ENCODE peak calls at places on chromosomes 11 and 22, in four cellular contexts. B, I, H and R are unnamed samples.

GRCh38 chr11:2575611-2576051 is 124.2 kb downstream of the KCNQ1OT1 start:
- DNase-seq in H (no peak), I (no peak), B (no peak), R (no peak)

GRCh38 chr22:47240116-47240515 is 477.7 kb downstream of the TBC1D22A start:
- DNase-seq in I (no peak), H (no peak), B (no peak), R (no peak)

GRCh38 chr11:95498731-95499396 is 267.9 kb upstream of the SESN3 start:
- DNase-seq in B (no peak), H (peak), I (no peak), R (no peak)

GRCh38 chr11:774873-775592 is 2.3 kb downstream of the GATD1 start:
- DNase-seq in B (no peak), H (no peak), I (no peak), R (no peak)

GRCh38 chr22:37311761-37312312 is 29.5 kb downstream of the CYTH4 start:
- DNase-seq in H (no peak), B (no peak), I (no peak), R (no peak)

GRCh38 chr11:71373791-71374454 is 74.3 kb downstream of the DHCR7 start:
- DNase-seq in H (no peak), I (no peak), B (peak), R (no peak)

GRCh38 chr11:117218133-117218915 is 13.5 kb downstream of the PCSK7 start:
- DNase-seq in H (no peak), I (no peak), B (no peak), R (no peak)

GRCh38 chr22:19289475-19290161 is 1.9 kb downstream of the CLTCL1 start:
- DNase-seq in I (peak), B (no peak), H (no peak), R (no peak)

GRCh38 chr11:124961972-124962609 is 8.1 kb downstream of the CCDC15 start:
- DNase-seq in H (no peak), B (peak), I (peak), R (peak)

GRCh38 chr11:82937554-82937953 is 36.0 kb downstream of the DDIAS start:
- DNase-seq in B (no peak), H (no peak), I (no peak), R (no peak)

GRCh38 chr11:115215694-115216615 is 288.3 kb downstream of the CADM1 start:
- DNase-seq in H (no peak), I (no peak), B (no peak), R (no peak)

GRCh38 chr22:36865346-36865745 is 4.5 kb downstream of the NCF4 start:
- DNase-seq in B (no peak), H (no peak), I (no peak), R (no peak)

GRCh38 chr11:130457909-130458729 is 9.7 kb downstream of the ADAMTS15 start:
- DNase-seq in I (no peak), H (no peak), B (no peak), R (no peak)

GRCh38 chr11:12017243-12017678 is 8.8 kb upstream of the DKK3 start:
- DNase-seq in H (no peak), I (no peak), B (no peak), R (no peak)

GRCh38 chr11:34680918-34681554 is 60.1 kb downstream of the EHF start:
- DNase-seq in H (peak), I (no peak), B (no peak), R (no peak)

GRCh38 chr11:119373059-119373875 is 8.2 kb downstream of the USP2 start:
- DNase-seq in B (no peak), H (no peak), I (no peak), R (no peak)

GRCh38 chr11:94845622-94846021 is 77.5 kb downstream of the AMOTL1 start:
- DNase-seq in H (no peak), I (no peak), B (no peak), R (no peak)

GRCh38 chr22:40684728-40685127 is 5.4 kb downstream of the MCHR1 start:
- DNase-seq in H (peak), I (no peak), B (no peak), R (no peak)

GRCh38 chr11:27904358-27905055 is 203.4 kb downstream of the KIF18A start:
- DNase-seq in I (no peak), H (no peak), B (no peak), R (no peak)

GRCh38 chr11:13772223-13773046 is 104.0 kb downstream of the FAR1 start:
- DNase-seq in H (peak), B (peak), I (peak), R (no peak)

GRCh38 chr22:46045459-46046298 is 68.7 kb upstream of the WNT7B start:
- DNase-seq in B (no peak), I (no peak), H (no peak), R (no peak)

DNA sequence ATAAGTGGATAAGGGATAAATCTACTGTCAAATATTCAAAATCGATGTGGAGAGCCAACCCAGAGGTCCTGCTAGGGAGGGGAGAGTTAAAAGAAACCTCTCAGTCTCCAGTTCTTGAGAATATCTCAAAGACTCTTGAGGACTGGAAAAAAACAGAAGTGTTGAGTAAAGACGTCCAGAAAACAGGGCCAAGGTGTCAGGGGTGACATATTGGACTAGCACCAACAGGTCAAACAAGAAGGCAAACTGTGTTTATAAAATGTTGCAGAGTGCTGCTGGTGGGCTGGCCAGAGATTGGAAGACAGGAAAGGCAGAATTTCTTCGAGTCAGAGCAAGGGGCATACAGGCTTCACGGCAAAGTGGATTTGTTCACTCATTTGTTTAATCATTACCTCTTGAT is 33.8 kb upstream of the SMPD1 start:
- DNase-seq in I (no peak), B (no peak), H (no peak), R (no peak)
- TF ChIP-seq POLR2A in I (no peak), B (no peak), H (no peak), R (no peak)

DNA sequence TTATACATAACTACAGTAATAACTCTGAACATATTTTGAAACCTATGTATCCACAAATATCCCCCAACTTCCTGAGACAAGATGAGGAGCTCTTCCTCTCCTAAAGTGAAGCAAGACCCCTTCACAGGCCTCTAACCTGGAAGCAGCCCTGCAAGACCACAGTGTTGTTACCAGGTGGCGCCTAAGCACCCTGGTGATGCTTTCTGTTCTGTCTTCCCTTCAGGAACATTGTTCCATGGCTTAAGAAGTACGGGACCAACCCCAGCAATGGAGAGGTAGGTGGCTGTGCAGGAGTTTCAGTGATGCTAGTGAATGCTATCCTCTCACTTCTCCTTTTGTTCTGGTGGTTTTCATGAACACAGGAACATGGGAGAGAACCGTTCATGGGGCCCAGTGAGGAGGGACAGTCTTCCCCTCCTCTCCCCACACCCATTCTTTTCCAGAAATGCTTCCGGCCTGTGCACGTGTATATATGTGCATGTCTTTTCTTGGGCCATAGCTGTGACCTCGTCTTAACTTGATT is 6.4 kb downstream of the PPIL2 start:
- DNase-seq in B (no peak), H (no peak), I (no peak), R (no peak)
- TF ChIP-seq TAF1 in B (no peak), H (no peak), I (no peak), R (no peak)

GRCh38 chr22:38317237-38317994 is at the start of gene CSNK1E:
- DNase-seq in B (no peak), H (no peak), I (peak), R (peak)

GRCh38 chr22:38317995-38318715 is 922 bp upstream of the CSNK1E start:
- DNase-seq in I (peak), H (no peak), B (no peak), R (no peak)

GRCh38 chr22:38315801-38316339 is 1.4 kb downstream of the CSNK1E start:
- DNase-seq in I (no peak), B (no peak), H (no peak), R (no peak)

GRCh38 chr22:38314992-38315800 is 2.0 kb downstream of the CSNK1E start:
- DNase-seq in B (no peak), I (no peak), H (no peak), R (no peak)

GRCh38 chr22:38316340-38317236 is 645 bp downstream of the CSNK1E start:
- DNase-seq in B (no peak), H (no peak), I (peak), R (peak)
- TF ChIP-seq POLR2A in B (peak), H (peak), I (no peak), R (no peak)

GRCh38 chr11:22786475-22786874 is 43.1 kb downstream of the SVIP start:
- DNase-seq in H (no peak), I (no peak), B (peak), R (no peak)

GRCh38 chr11:22787565-22788162 is 41.9 kb downstream of the SVIP start:
- DNase-seq in B (no peak), H (no peak), I (peak), R (no peak)

GRCh38 chr11:22792497-22792896 is 37.1 kb downstream of the SVIP start:
- DNase-seq in B (no peak), H (no peak), I (peak), R (no peak)

GRCh38 chr11:22785251-22785650 is 44.4 kb downstream of the SVIP start:
- DNase-seq in H (no peak), I (no peak), B (no peak), R (no peak)

DNA sequence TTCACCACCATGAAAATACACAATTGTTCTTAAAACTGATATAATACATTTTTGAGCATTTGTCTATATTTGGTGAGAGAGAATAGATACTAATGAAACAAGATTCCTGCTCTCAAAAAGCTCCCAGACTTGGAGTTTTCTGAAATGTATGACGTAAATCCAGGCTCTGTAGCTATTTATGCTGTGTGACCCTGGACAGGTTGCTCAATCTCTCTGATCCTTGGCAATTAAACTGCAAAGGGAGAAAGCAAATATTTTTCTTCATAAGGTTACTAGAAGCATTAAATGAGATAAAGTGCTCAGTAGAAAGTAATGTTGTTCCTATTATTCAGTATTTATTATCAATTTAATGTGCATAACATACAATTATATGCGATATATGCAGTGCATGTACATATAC is 42.5 kb downstream of the SVIP start:
- DNase-seq in H (no peak), I (no peak), B (no peak), R (no peak)
- TF ChIP-seq TAF1 in H (no peak), I (no peak), B (no peak), R (no peak)

DNA sequence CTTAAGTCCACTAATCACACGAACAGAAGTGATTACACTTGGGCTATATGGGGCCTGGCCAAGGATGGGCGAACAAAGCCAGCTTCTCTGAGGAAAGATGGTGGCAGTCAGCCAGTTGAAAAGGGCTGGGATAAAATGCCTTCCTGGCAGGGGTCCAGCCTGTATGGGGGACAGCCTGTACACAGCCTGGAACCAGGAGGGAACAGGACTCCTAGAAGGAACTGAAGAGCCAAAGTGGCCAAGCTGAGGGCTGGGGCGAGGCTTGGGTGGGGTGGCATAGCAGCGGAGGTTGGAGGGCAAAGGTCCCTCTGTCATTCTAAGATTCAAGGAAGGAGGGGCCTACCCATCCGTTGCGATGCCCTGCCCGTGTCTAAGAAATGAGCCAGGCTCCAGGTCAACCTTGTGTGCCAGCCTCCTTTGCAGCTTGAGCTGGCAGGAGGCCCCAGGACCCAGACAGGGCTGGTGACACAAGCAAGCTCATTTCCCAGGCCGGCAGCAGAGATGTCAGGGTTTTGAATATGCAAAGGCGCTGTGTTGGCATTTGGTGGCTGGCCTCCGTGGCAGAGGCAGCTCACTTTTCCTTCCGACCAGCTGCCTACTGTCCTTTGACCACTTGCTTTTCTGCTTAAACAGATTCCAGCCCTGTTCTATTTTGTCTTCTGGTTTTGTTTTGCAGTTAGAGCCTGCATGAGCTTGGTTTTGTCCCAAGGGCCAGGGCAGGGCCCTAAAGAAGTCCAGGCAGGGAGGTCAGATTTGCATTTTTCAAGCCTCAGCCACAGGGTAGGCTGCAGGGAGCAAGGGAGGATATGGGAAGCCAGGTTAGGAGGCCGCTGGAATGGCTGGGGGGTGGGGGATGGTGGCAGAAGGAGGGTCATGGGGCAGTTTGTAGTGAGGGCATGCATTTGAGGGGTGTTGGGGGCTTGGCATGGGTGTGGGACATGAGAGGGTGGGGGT is 22.8 kb downstream of the FADD start:
- DNase-seq in H (no peak), I (no peak), B (no peak), R (no peak)
- TF ChIP-seq POLR2A in H (no peak), I (no peak), B (no peak), R (no peak)

GRCh38 chr11:128690746-128691091 is 3.2 kb upstream of the FLI1 start:
- DNase-seq in B (no peak), H (no peak), I (no peak), R (no peak)

GRCh38 chr11:128694618-128695481 is 978 bp downstream of the FLI1 start:
- DNase-seq in I (no peak), H (no peak), B (no peak), R (peak)

GRCh38 chr11:128695539-128696221 is 1.8 kb downstream of the FLI1 start:
- DNase-seq in B (no peak), H (no peak), I (no peak), R (no peak)

GRCh38 chr11:128691802-128692749 is 1.8 kb upstream of the FLI1 start:
- DNase-seq in H (no peak), B (no peak), I (no peak), R (peak)

DNA sequence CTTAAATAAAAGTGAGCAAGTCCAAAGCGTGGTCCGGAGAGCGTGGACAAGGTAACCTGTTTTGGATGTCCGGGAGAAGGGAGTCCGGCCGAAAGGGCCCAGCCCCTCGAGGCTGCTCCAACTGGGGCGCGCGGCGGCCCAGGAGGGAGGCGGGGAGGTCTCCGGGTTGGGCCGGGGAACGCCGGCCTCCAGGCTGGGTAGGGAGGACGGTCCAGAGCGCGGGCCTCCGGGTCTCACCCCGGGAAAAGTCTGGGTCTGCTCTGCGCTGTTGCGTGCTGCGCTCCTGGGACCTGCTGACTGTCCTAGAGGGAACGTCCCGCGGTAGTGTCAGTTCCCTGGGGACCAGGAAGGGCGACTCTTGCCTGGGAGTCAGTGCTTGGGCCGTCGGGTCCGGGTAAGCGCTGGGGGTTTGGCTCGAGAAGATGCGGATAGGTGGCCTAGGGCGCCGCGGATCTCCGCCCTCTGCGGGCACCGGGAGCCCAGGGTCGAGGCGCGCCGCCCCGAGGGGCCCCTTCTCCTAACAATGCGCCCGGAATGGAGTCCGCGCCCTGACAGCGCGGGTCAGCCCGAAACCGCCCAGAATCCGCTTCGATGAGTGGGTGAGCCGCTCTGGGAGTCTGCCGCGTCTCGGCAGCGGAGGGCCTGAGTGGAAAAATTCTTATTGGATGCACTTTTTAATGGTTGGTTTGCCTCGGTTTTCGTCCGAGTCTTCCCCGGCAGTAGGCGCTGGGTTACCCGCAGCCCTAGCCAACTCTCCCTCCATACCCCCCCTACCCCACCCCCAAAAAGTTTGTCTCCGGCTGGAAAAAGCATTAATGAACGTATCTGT is 908 bp upstream of the FLI1 start:
- DNase-seq in I (no peak), H (no peak), B (no peak), R (peak)
- TF ChIP-seq TAF1 in I (no peak), H (no peak), B (no peak), R (no peak)